ENCODE peak calls at places on chromosomes 11 and 22, in eight cellular contexts. Y, V, G, H, J, S, T and F are unnamed samples.

GRCh38 chr11:122398167-122398566 is 257.4 kb upstream of the UBASH3B start:
- DNase-seq in Y (no peak), V (no peak), G (no peak), H (no peak), J (no peak), S (no peak), T (no peak), F (no peak)

GRCh38 chr11:118895093-118896039 is 11.7 kb downstream of the CXCR5 start:
- DNase-seq in Y (no peak), V (no peak), G (no peak), H (no peak), J (no peak), S (no peak), T (no peak), F (no peak)

GRCh38 chr11:126744699-126745098 is 255.9 kb downstream of the KIRREL3 start:
- DNase-seq in Y (no peak), V (no peak), G (no peak), H (no peak), J (no peak), S (no peak), T (no peak), F (no peak)

GRCh38 chr11:76215946-76216345 is 9.6 kb upstream of the WNT11 start:
- DNase-seq in Y (no peak), V (no peak), G (peak), H (no peak), J (no peak), S (no peak), T (no peak), F (no peak)

GRCh38 chr11:73493838-73494598 is 103.9 kb downstream of the FAM168A start:
- DNase-seq in Y (no peak), V (no peak), G (peak), H (peak), J (no peak), S (no peak), T (peak), F (peak)

GRCh38 chr11:125241104-125241503 is 76.6 kb downstream of the PKNOX2 start:
- DNase-seq in Y (no peak), V (no peak), G (no peak), H (peak), J (no peak), S (no peak), T (no peak), F (no peak)

GRCh38 chr11:8070417-8071101 is 10.5 kb upstream of the TUB start:
- DNase-seq in Y (no peak), V (no peak), G (peak), H (peak), J (no peak), S (no peak), T (no peak), F (no peak)

GRCh38 chr22:44594951-44595350 is 96.9 kb upstream of the RTL6 start:
- DNase-seq in Y (no peak), V (no peak), G (no peak), H (no peak), J (no peak), S (no peak), T (no peak), F (no peak)

GRCh38 chr11:87038235-87038960 is 664 bp downstream of the TMEM135 start:
- DNase-seq in Y (no peak), V (no peak), G (peak), H (peak), J (no peak), S (no peak), T (no peak), F (no peak)

GRCh38 chr11:125871391-125872137 is 15.9 kb upstream of the HYLS1 start:
- DNase-seq in Y (no peak), V (peak), G (peak), H (peak), J (no peak), S (no peak), T (peak), F (no peak)

GRCh38 chr11:66950113-66950535 is 8.1 kb downstream of the PC start:
- DNase-seq in Y (peak), V (peak), G (peak), H (peak), J (no peak), S (no peak), T (no peak), F (peak)

GRCh38 chr11:8834379-8834778 is 76.6 kb upstream of the AKIP1 start:
- DNase-seq in Y (no peak), V (no peak), G (peak), H (no peak), J (no peak), S (no peak), T (no peak), F (no peak)

GRCh38 chr22:24594569-24595120 is 1.8 kb upstream of the LRRC75B start:
- DNase-seq in Y (peak), V (no peak), G (no peak), H (no peak), J (no peak), S (no peak), T (no peak), F (no peak)

GRCh38 chr22:50576070-50576469 is 2.2 kb downstream of the CPT1B start:
- DNase-seq in Y (no peak), V (no peak), G (peak), H (peak), J (no peak), S (no peak), T (no peak), F (peak)

GRCh38 chr22:29700206-29700948 is 19.4 kb upstream of the CABP7 start:
- DNase-seq in Y (no peak), V (no peak), G (peak), H (no peak), J (no peak), S (no peak), T (no peak), F (no peak)

GRCh38 chr22:19607198-19608113 is 83.2 kb upstream of the CLDN5 start:
- DNase-seq in Y (peak), V (peak), G (no peak), H (peak), J (no peak), S (no peak), T (no peak), F (peak)

GRCh38 chr11:73976451-73977151 is 6.0 kb downstream of the UCP2 start:
- DNase-seq in Y (peak), V (no peak), G (no peak), H (no peak), J (no peak), S (no peak), T (no peak), F (no peak)

GRCh38 chr11:2202071-2202899 is 30.7 kb upstream of the TH start:
- DNase-seq in Y (peak), V (peak), G (no peak), H (no peak), J (peak), S (no peak), T (no peak), F (no peak)

GRCh38 chr22:37566329-37566837 is 6.1 kb downstream of the CDC42EP1 start:
- DNase-seq in Y (no peak), V (no peak), G (no peak), H (no peak), J (peak), S (no peak), T (peak), F (no peak)

GRCh38 chr11:110883266-110883665 is 171.0 kb upstream of the ARHGAP20 start:
- DNase-seq in Y (no peak), V (no peak), G (no peak), H (no peak), J (no peak), S (peak), T (peak), F (no peak)

GRCh38 chr22:17922925-17923898 is 101.1 kb downstream of the MICAL3 start:
- DNase-seq in Y (no peak), V (no peak), G (peak), H (peak), J (peak), S (peak), T (no peak), F (no peak)

GRCh38 chr22:22893891-22894739 is 6.5 kb downstream of the IGLL5 start:
- DNase-seq in Y (peak), V (no peak), G (no peak), H (no peak), J (peak), S (no peak), T (no peak), F (no peak)

GRCh38 chr22:33893486-33893885 is 26.8 kb downstream of the LARGE1 start:
- DNase-seq in Y (no peak), V (no peak), G (no peak), H (no peak), J (no peak), S (no peak), T (no peak), F (no peak)

GRCh38 chr11:123738374-123738773 is 3.1 kb downstream of the ZNF202 start:
- DNase-seq in Y (no peak), V (no peak), G (no peak), H (no peak), J (no peak), S (no peak), T (no peak), F (no peak)

GRCh38 chr22:40238425-40239344 is 61.0 kb downstream of the TNRC6B start:
- DNase-seq in Y (no peak), V (no peak), G (peak), H (peak), J (no peak), S (peak), T (no peak), F (peak)